ENCODE peak calls at places on chromosomes 11 and 22, in four cellular contexts. One of them, this sample, is unnamed.
A peak's percentile ranks its signal among the peaks of the same experiment; 100 is the strongest.

GRCh38 chr22:30777589-30777988 is 82.9 kb downstream of the OSBP2 start:
- DNase-seq in skeletal muscle cell: peak; percentile 46
- DNase-seq in HEK293T: no peak
- DNase-seq in EL: no peak
- DNase-seq in this sample: no peak

GRCh38 chr11:104323841-104324240 is 159.9 kb upstream of the PDGFD start:
- DNase-seq in skeletal muscle cell: no peak
- DNase-seq in HEK293T: no peak
- DNase-seq in EL: no peak
- DNase-seq in this sample: no peak

GRCh38 chr22:43945632-43946390 is 9.4 kb upstream of the SAMM50 start:
- DNase-seq in skeletal muscle cell: no peak
- DNase-seq in HEK293T: peak; percentile 83
- DNase-seq in EL: peak; percentile 69
- DNase-seq in this sample: no peak

GRCh38 chr11:76783294-76783900 is at the start of gene TSKU:
- DNase-seq in skeletal muscle cell: no peak
- DNase-seq in HEK293T: no peak
- DNase-seq in EL: peak; percentile 48
- DNase-seq in this sample: no peak

GRCh38 chr11:102831128-102831708 is 12.2 kb downstream of the MMP3 start:
- DNase-seq in skeletal muscle cell: no peak
- DNase-seq in HEK293T: no peak
- DNase-seq in EL: peak; percentile 83
- DNase-seq in this sample: no peak

GRCh38 chr11:112320668-112321067 is 60.0 kb upstream of the PLET1 start:
- DNase-seq in skeletal muscle cell: peak; percentile 89
- DNase-seq in HEK293T: no peak
- DNase-seq in EL: peak; percentile 87
- DNase-seq in this sample: no peak

GRCh38 chr22:30028731-30029130 is 51.5 kb upstream of the HORMAD2 start:
- DNase-seq in skeletal muscle cell: no peak
- DNase-seq in HEK293T: no peak
- DNase-seq in EL: no peak
- DNase-seq in this sample: no peak

GRCh38 chr11:83545494-83545893 is 259.3 kb upstream of the CCDC90B start:
- DNase-seq in skeletal muscle cell: no peak
- DNase-seq in HEK293T: no peak
- DNase-seq in EL: no peak
- DNase-seq in this sample: no peak

GRCh38 chr22:44143117-44143495 is 37.6 kb upstream of the PARVG start:
- DNase-seq in skeletal muscle cell: no peak
- DNase-seq in HEK293T: no peak
- DNase-seq in EL: no peak
- DNase-seq in this sample: no peak

GRCh38 chr11:117814766-117815261 is 9.7 kb downstream of the FXYD2 start:
- DNase-seq in skeletal muscle cell: no peak
- DNase-seq in HEK293T: no peak
- DNase-seq in EL: no peak
- DNase-seq in this sample: no peak

GRCh38 chr11:102314784-102315183 is 2.5 kb upstream of the BIRC3 start:
- DNase-seq in skeletal muscle cell: no peak
- DNase-seq in HEK293T: no peak
- DNase-seq in EL: no peak
- DNase-seq in this sample: no peak

GRCh38 chr11:120750647-120751419 is 239.3 kb downstream of the GRIK4 start:
- DNase-seq in skeletal muscle cell: no peak
- DNase-seq in HEK293T: no peak
- DNase-seq in EL: no peak
- DNase-seq in this sample: no peak

GRCh38 chr11:134740590-134741342 is 328.7 kb upstream of the B3GAT1 start:
- DNase-seq in skeletal muscle cell: no peak
- DNase-seq in HEK293T: no peak
- DNase-seq in EL: no peak
- DNase-seq in this sample: no peak

GRCh38 chr22:35961480-35961902 is 67.1 kb downstream of the RBFOX2 start:
- DNase-seq in skeletal muscle cell: peak; percentile 38
- DNase-seq in HEK293T: peak; percentile 53
- DNase-seq in EL: peak; percentile 84
- DNase-seq in this sample: peak; percentile 55